ENCODE peak calls at places on chromosomes 12 and 14, in four cellular contexts. H is heart left ventricle, P is psoas muscle, R is uterus. I is an unnamed sample.

GRCh38 chr12:116697305-116698130 is 40.4 kb downstream of the SPRING1 start:
- DNase-seq in H (no peak), P (no peak), R (no peak), I (no peak)

GRCh38 chr12:130428116-130428515 is 90.4 kb downstream of the PIWIL1 start:
- DNase-seq in H (no peak), P (no peak), R (no peak), I (no peak)

GRCh38 chr14:103500148-103500990 is 22.3 kb downstream of the CKB start:
- DNase-seq in H (peak; percentile 89), P (peak; percentile 88), R (peak; percentile 92), I (peak; percentile 66)

GRCh38 chr12:66143868-66144267 is 13.3 kb upstream of the LLPH start:
- DNase-seq in H (no peak), P (no peak), R (no peak), I (no peak)

GRCh38 chr14:93056840-93057585 is 58.7 kb downstream of the ITPK1 start:
- DNase-seq in H (peak; percentile 47), P (no peak), R (no peak), I (no peak)

GRCh38 chr14:104980601-104981531 is 2.7 kb upstream of the AHNAK2 start:
- DNase-seq in H (no peak), P (no peak), R (no peak), I (no peak)

GRCh38 chr14:68621400-68622365 is 171.2 kb downstream of the ZFP36L1 start:
- DNase-seq in H (peak; percentile 60), P (no peak), R (peak; percentile 66), I (peak; percentile 30)

GRCh38 chr12:123996581-123996980 is 23.6 kb downstream of the ZNF664 start:
- DNase-seq in H (no peak), P (no peak), R (no peak), I (no peak)

GRCh38 chr12:10354071-10354470 is 35.8 kb downstream of the KLRK1 start:
- DNase-seq in H (no peak), P (no peak), R (no peak), I (no peak)

GRCh38 chr12:73421832-73422231 is 1115.8 kb upstream of the ATXN7L3B start:
- DNase-seq in H (no peak), P (no peak), R (no peak), I (no peak)

GRCh38 chr14:105465209-105466031 is 9.2 kb upstream of the CRIP2 start:
- DNase-seq in H (peak; percentile 79), P (no peak), R (no peak), I (no peak)

DNA sequence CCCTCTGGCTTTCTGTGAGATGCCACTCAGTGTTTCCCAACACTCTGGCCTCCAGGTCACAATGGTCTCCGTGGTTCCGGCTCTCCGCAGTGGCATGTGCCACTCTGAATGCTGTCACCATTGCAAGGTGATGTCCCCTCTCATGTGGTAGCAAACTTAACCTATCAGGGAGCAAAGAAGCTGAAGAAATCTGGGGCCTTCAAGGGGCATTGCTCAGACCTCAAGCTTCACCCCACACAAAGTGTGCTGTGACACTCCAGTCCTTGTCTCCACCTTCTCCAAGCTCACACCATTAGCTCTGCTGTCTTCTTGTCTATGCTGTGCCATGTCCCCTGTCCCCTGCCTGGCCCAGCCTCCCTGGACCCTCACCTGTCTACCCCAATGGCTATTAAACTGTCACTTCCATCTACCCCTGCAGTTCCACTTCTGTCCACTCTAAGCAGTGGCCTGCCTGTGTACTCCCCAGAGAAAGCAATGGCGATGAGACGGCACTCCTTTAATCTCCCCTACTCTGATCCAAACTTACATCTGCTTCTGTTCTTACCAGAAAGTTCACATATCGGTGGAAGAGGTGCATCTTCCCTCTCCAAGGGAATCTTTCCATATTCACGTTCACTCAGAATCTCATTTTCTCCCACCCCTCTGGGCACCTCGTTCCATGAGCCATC is 93.7 kb downstream of the DHRS2 start:
- DNase-seq in H (no peak), P (no peak), R (no peak), I (no peak)
- TF ChIP-seq CTCF in H (no peak), P (no peak), R (no peak), I (no peak)

DNA sequence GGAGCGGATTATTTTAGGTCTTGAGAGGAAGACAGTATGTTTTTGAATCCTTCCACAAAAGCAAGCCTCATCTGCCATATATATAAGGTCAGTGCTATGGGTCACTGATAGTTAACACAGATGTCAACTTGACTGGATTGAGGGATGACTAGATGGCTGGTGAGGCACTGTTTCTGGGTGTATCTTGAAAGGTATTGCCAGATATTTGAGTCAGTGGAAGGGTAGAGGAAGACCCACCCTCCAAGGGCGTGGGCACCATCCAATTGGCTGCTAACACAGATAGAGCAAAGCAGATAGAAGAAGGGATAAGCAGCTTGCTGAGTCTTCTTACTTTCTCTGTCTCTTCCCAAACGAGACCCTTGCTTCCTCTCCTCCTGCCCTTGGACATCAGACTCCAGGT is 185.0 kb upstream of the BTG1 start:
- DNase-seq in H (no peak), P (no peak), R (no peak), I (no peak)
- H3K27ac ChIP-seq in H (no peak overlapping the region), P (no peak overlapping the region), R (no peak overlapping the region), I (no peak overlapping the region)

GRCh38 chr14:99737956-99738667 is 54.0 kb downstream of the CYP46A1 start:
- DNase-seq in H (no peak), P (no peak), R (no peak), I (no peak)
- H3K4me3 ChIP-seq in H (peak overlapping the region; percentile 77), P (peak overlapping the region; percentile 71), R (peak overlapping the region; percentile 34), I (peak overlapping the region; percentile 51)

GRCh38 chr12:47410383-47410782 is 295.4 kb downstream of the RPAP3 start:
- DNase-seq in H (no peak), P (no peak), R (no peak), I (no peak)

GRCh38 chr12:47407730-47408129 is 298.1 kb downstream of the RPAP3 start:
- DNase-seq in H (no peak), P (no peak), R (no peak), I (no peak)

GRCh38 chr12:47409310-47409709 is 296.5 kb downstream of the RPAP3 start:
- DNase-seq in H (no peak), P (no peak), R (no peak), I (no peak)

GRCh38 chr12:47410862-47411261 is 295.0 kb downstream of the RPAP3 start:
- DNase-seq in H (no peak), P (no peak), R (no peak), I (no peak)

GRCh38 chr12:47408171-47408871 is 297.5 kb downstream of the RPAP3 start:
- DNase-seq in H (no peak), P (no peak), R (no peak), I (no peak)
- TF ChIP-seq CTCF in H (no peak), P (no peak), R (no peak), I (peak; percentile 11)

GRCh38 chr14:71541271-71541670 is 391.0 kb upstream of the RGS6 start:
- DNase-seq in H (no peak), P (no peak), R (no peak), I (no peak)
- H3K27ac ChIP-seq in H (no peak overlapping the region), P (no peak overlapping the region), R (no peak overlapping the region), I (no peak overlapping the region)

GRCh38 chr14:60653709-60654161 is 4.5 kb upstream of the SIX1 start:
- DNase-seq in H (no peak), P (no peak), R (no peak), I (no peak)

GRCh38 chr14:60651051-60651935 is 2.0 kb upstream of the SIX1 start:
- DNase-seq in H (no peak), P (no peak), R (no peak), I (no peak)

GRCh38 chr14:60653388-60653690 is 4.1 kb upstream of the SIX1 start:
- DNase-seq in H (no peak), P (no peak), R (no peak), I (no peak)

GRCh38 chr14:60652674-60653387 is 3.6 kb upstream of the SIX1 start:
- DNase-seq in H (no peak), P (no peak), R (no peak), I (no peak)

GRCh38 chr14:60651936-60652673 is 2.8 kb upstream of the SIX1 start:
- DNase-seq in H (no peak), P (no peak), R (no peak), I (no peak)
- H3K4me3 ChIP-seq in H (no peak overlapping the region), P (peak overlapping the region; percentile 91), R (no peak overlapping the region), I (peak overlapping the region; percentile 41)

GRCh38 chr14:73851567-73852382 is at the start of gene PTGR2:
- DNase-seq in H (peak; percentile 96), P (peak; percentile 97), R (peak; percentile 97), I (peak; percentile 94)
- TF ChIP-seq CTCF in H (no peak), P (peak; percentile 15), R (peak; percentile 49), I (peak; percentile 18)

GRCh38 chr12:119594399-119594730 is 791 bp downstream of the TMEM233 start:
- DNase-seq in H (no peak), P (peak; percentile 28), R (no peak), I (no peak)
- H3K27ac ChIP-seq in H (no peak overlapping the region), P (peak overlapping the region; percentile 93), R (no peak overlapping the region), I (no peak overlapping the region)

GRCh38 chr12:101700299-101700820 is 2.9 kb downstream of the CHPT1 start:
- DNase-seq in H (no peak), P (no peak), R (no peak), I (no peak)

GRCh38 chr12:101696477-101697196 is 803 bp upstream of the CHPT1 start:
- DNase-seq in H (peak; percentile 76), P (peak; percentile 67), R (peak; percentile 24), I (no peak)

GRCh38 chr12:101697930-101698781 is 716 bp downstream of the CHPT1 start:
- DNase-seq in H (peak; percentile 52), P (peak; percentile 70), R (peak; percentile 46), I (no peak)

GRCh38 chr12:101697197-101697929 is at the start of gene CHPT1:
- DNase-seq in H (peak; percentile 81), P (peak; percentile 80), R (peak; percentile 59), I (no peak)

DNA sequence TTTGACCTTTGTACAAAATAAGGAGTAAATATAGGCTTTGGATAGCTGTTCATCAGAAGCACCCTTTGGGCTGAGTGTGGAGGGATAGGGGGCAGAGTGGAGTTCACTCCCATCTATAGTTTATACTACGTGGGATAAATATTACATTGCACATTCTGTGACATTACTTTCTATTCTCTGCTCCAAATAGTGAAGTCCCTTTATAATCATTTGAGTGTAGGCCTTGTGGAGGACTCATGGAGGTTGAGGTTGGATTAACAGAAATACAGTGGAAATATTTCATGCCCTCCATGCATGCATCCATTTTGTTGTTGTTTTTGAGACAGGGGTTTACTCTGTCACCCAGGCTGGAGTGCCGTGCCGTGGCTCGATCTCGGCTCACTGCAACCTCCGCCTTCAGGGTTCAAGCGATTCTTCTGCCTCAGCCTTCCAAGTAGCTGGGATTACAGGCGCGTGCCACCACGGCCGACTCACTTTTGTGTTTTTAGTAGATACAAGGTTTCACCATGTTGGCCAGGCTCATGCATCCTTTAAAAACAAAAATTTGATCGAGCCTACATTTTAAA is 1.4 kb downstream of the CHPT1 start:
- DNase-seq in H (no peak), P (no peak), R (no peak), I (no peak)
- H3K4me3 ChIP-seq in H (peak overlapping the region; percentile 91), P (peak overlapping the region; percentile 96), R (peak overlapping the region; percentile 82), I (peak overlapping the region; percentile 91)

GRCh38 chr12:25590021-25590721 is 37.1 kb upstream of the LMNTD1 start:
- DNase-seq in H (no peak), P (no peak), R (no peak), I (no peak)

GRCh38 chr12:25592725-25593495 is 39.8 kb upstream of the LMNTD1 start:
- DNase-seq in H (no peak), P (no peak), R (no peak), I (no peak)

GRCh38 chr12:25587346-25587745 is 34.3 kb upstream of the LMNTD1 start:
- DNase-seq in H (no peak), P (no peak), R (no peak), I (no peak)

GRCh38 chr12:25594376-25594775 is 41.3 kb upstream of the LMNTD1 start:
- DNase-seq in H (no peak), P (no peak), R (no peak), I (no peak)

GRCh38 chr12:25591132-25591531 is 38.0 kb upstream of the LMNTD1 start:
- DNase-seq in H (no peak), P (no peak), R (no peak), I (no peak)
- TF ChIP-seq CTCF in H (no peak), P (no peak), R (no peak), I (peak; percentile 18)

I was measured in AG04450.